ENCODE peak calls at places on chromosomes 12 and 14, in four cellular contexts. M, E, N and P are unnamed samples.
A peak's percentile ranks its signal among the peaks of the same experiment; 100 is the strongest.

GRCh38 chr12:3257411-3257810 is 180.2 kb downstream of the TSPAN9 start:
- DNase-seq in M (no peak), E (no peak), N (no peak), P (no peak)

GRCh38 chr14:103868242-103868897 is 21.0 kb upstream of the PPP1R13B start:
- DNase-seq in M (no peak), N (no peak), E (no peak), P (no peak)

GRCh38 chr14:57085801-57086200 is 182.9 kb downstream of the EXOC5 start:
- DNase-seq in M (no peak), N (no peak), E (no peak), P (no peak)

GRCh38 chr12:51076235-51076930 is 7.0 kb downstream of the CSRNP2 start:
- DNase-seq in M (no peak), E (no peak), N (no peak), P (peak; percentile 39)

GRCh38 chr12:12705833-12706520 is 10.0 kb upstream of the GPR19 start:
- DNase-seq in M (peak; percentile 23), E (peak; percentile 54), N (peak; percentile 44), P (peak; percentile 60)

GRCh38 chr12:94228488-94228907 is 80.1 kb downstream of the PLXNC1 start:
- DNase-seq in M (no peak), N (no peak), E (no peak), P (no peak)

GRCh38 chr12:16531623-16532022 is 74.3 kb downstream of the LMO3 start:
- DNase-seq in M (no peak), N (no peak), E (no peak), P (no peak)

GRCh38 chr14:91305650-91306431 is 61.3 kb upstream of the GPR68 start:
- DNase-seq in M (no peak), E (no peak), N (no peak), P (no peak)

GRCh38 chr12:108704527-108704926 is 26.8 kb downstream of the CORO1C start:
- DNase-seq in N (no peak), M (no peak), E (no peak), P (no peak)

GRCh38 chr12:100141666-100141997 is 1.0 kb downstream of the BLTP3B start:
- DNase-seq in N (no peak), E (peak; percentile 85), M (peak; percentile 88), P (no peak)

GRCh38 chr14:59630281-59630963 is 53.8 kb upstream of the CCDC175 start:
- DNase-seq in M (no peak), E (no peak), N (no peak), P (peak; percentile 29)

GRCh38 chr14:90641111-90642010 is 174.9 kb downstream of the TTC7B start:
- DNase-seq in M (no peak), E (no peak), N (no peak), P (no peak)

GRCh38 chr12:65876898-65877721 is 52.8 kb downstream of the HMGA2 start:
- DNase-seq in E (no peak), M (peak; percentile 40), N (no peak), P (no peak)

GRCh38 chr14:96149131-96149530 is 55.5 kb upstream of the BDKRB2 start:
- DNase-seq in M (no peak), E (no peak), N (no peak), P (no peak)

GRCh38 chr12:75953312-75953906 is 78.2 kb downstream of the PHLDA1 start:
- DNase-seq in M (peak; percentile 88), N (no peak), E (no peak), P (no peak)

GRCh38 chr14:65413739-65414045 is 1.2 kb downstream of the FUT8 start:
- DNase-seq in M (no peak), E (peak; percentile 54), N (no peak), P (no peak)

GRCh38 chr12:64840129-64840528 is 15.7 kb downstream of the TBC1D30 start:
- DNase-seq in M (no peak), N (no peak), E (no peak), P (no peak)

GRCh38 chr12:49277466-49277865 is 12.6 kb downstream of the TUBA1C start:
- DNase-seq in N (no peak), M (no peak), E (no peak), P (no peak)

GRCh38 chr12:6607751-6608591 is 792 bp upstream of the CHD4 start:
- DNase-seq in E (peak; percentile 95), N (peak; percentile 64), M (peak; percentile 76), P (peak; percentile 77)

GRCh38 chr12:47014474-47014873 is 64.9 kb upstream of the PCED1B start:
- DNase-seq in E (no peak), M (peak; percentile 96), N (no peak), P (no peak)

GRCh38 chr14:101195309-101195724 is 291.8 kb upstream of the RTL1 start:
- DNase-seq in E (no peak), M (no peak), N (no peak), P (no peak)

GRCh38 chr14:67853207-67853606 is 33.6 kb downstream of the RAD51B start:
- DNase-seq in M (no peak), N (no peak), E (peak; percentile 42), P (no peak)

GRCh38 chr14:41604793-41605534 is 1.7 kb upstream of the LRFN5 start:
- DNase-seq in E (no peak), N (no peak), M (peak; percentile 15), P (no peak)

GRCh38 chr14:45426685-45427282 is 173.8 kb upstream of the MIS18BP1 start:
- DNase-seq in E (peak; percentile 71), N (no peak), M (peak; percentile 34), P (no peak)

GRCh38 chr12:17283563-17283962 is 677.6 kb upstream of the LMO3 start:
- DNase-seq in E (no peak), N (no peak), M (no peak), P (no peak)

GRCh38 chr12:89166525-89166934 is 185.8 kb downstream of the DUSP6 start:
- DNase-seq in E (peak; percentile 87), N (no peak), M (peak; percentile 77), P (no peak)